ENCODE peak calls at places on chromosomes 1 and 21, in ten cellular contexts. M, T, W, U, B, I, F, V, P and X are unnamed samples.

GRCh38 chr1:186930248-186930647 is 101.5 kb downstream of the PLA2G4A start:
- DNase-seq in M (no peak), T (no peak), W (no peak), U (no peak), B (no peak), I (no peak), F (no peak), V (no peak), P (no peak), X (no peak)

GRCh38 chr1:232207089-232207723 is 422.7 kb downstream of the SIPA1L2 start:
- DNase-seq in M (no peak), T (no peak), W (no peak), U (no peak), B (no peak), I (no peak), F (no peak), V (no peak), P (no peak), X (no peak)

GRCh38 chr1:36657826-36658225 is 175.1 kb upstream of the CSF3R start:
- DNase-seq in M (no peak), T (no peak), W (no peak), U (no peak), B (no peak), I (no peak), F (no peak), V (no peak), P (no peak), X (no peak)

GRCh38 chr1:109821221-109821669 is 57.5 kb upstream of the EPS8L3 start:
- DNase-seq in M (peak), T (peak), W (peak), U (no peak), B (peak), I (no peak), F (peak), V (peak), P (no peak), X (no peak)

GRCh38 chr1:86913399-86913895 is 479 bp downstream of the SELENOF start:
- DNase-seq in M (peak), T (no peak), W (no peak), U (no peak), B (no peak), I (no peak), F (peak), V (no peak), P (no peak), X (peak)

GRCh38 chr1:37817481-37817880 is 9.5 kb upstream of the YRDC start:
- DNase-seq in M (peak), T (no peak), W (no peak), U (no peak), B (no peak), I (no peak), F (no peak), V (no peak), P (no peak), X (peak)

GRCh38 chr1:147177611-147178370 is 5.5 kb upstream of the PRKAB2 start:
- DNase-seq in M (peak), T (peak), W (no peak), U (peak), B (no peak), I (no peak), F (no peak), V (no peak), P (no peak), X (no peak)

GRCh38 chr1:21570528-21570875 is 61.3 kb downstream of the ALPL start:
- DNase-seq in M (no peak), T (peak), W (no peak), U (peak), B (no peak), I (no peak), F (no peak), V (no peak), P (no peak), X (no peak)

GRCh38 chr21:38392722-38393121 is 105.6 kb downstream of the ERG start:
- DNase-seq in M (no peak), T (no peak), W (no peak), U (no peak), B (no peak), I (no peak), F (no peak), V (no peak), P (no peak), X (no peak)

GRCh38 chr1:185960377-185961151 is 226.4 kb downstream of the HMCN1 start:
- DNase-seq in M (peak), T (no peak), W (no peak), U (peak), B (no peak), I (peak), F (no peak), V (peak), P (no peak), X (peak)

GRCh38 chr1:23796466-23797271 is 3.9 kb downstream of the GALE start:
- DNase-seq in M (no peak), T (no peak), W (no peak), U (no peak), B (no peak), I (no peak), F (no peak), V (no peak), P (no peak), X (no peak)

GRCh38 chr1:115136106-115136505 is 46.8 kb upstream of the TSPAN2 start:
- DNase-seq in M (no peak), T (no peak), W (no peak), U (no peak), B (no peak), I (no peak), F (no peak), V (no peak), P (no peak), X (no peak)

GRCh38 chr1:114756949-114757454 is 782 bp downstream of the CSDE1 start:
- DNase-seq in M (peak), T (peak), W (peak), U (no peak), B (peak), I (no peak), F (peak), V (peak), P (no peak), X (peak)

GRCh38 chr1:28074892-28075511 is 13.4 kb downstream of the EYA3 start:
- DNase-seq in M (no peak), T (no peak), W (no peak), U (no peak), B (no peak), I (no peak), F (no peak), V (no peak), P (no peak), X (no peak)

GRCh38 chr1:6329392-6329791 is 64.2 kb downstream of the ACOT7 start:
- DNase-seq in M (peak), T (no peak), W (no peak), U (no peak), B (no peak), I (no peak), F (no peak), V (no peak), P (no peak), X (no peak)

GRCh38 chr1:224739997-224740687 is 124.0 kb downstream of the CNIH3 start:
- DNase-seq in M (no peak), T (no peak), W (no peak), U (no peak), B (no peak), I (no peak), F (no peak), V (no peak), P (no peak), X (no peak)